ENCODE peak calls at places on chromosomes 3 and 15, in four cellular contexts. D, Y, C and M are unnamed samples.

GRCh38 chr15:100592898-100593297 is 9.1 kb downstream of the LINS1 start:
- DNase-seq in D (no peak), C (no peak), Y (no peak), M (no peak)

GRCh38 chr3:64625381-64625780 is 62.4 kb downstream of the ADAMTS9 start:
- DNase-seq in C (no peak), D (no peak), Y (no peak), M (no peak)

GRCh38 chr3:137163958-137164357 is 206.2 kb downstream of the IL20RB start:
- DNase-seq in C (no peak), Y (no peak), D (no peak), M (no peak)

GRCh38 chr3:168459229-168459784 is 363.6 kb upstream of the GOLIM4 start:
- DNase-seq in Y (no peak), D (no peak), C (no peak), M (no peak)

GRCh38 chr15:77083381-77084160 is 12.7 kb upstream of the TSPAN3 start:
- DNase-seq in C (no peak), Y (peak), D (peak), M (peak)

GRCh38 chr15:52924641-52925040 is 134.5 kb upstream of the ONECUT1 start:
- DNase-seq in Y (no peak), C (no peak), D (no peak), M (no peak)

GRCh38 chr3:55486857-55487375 is at the start of gene WNT5A:
- DNase-seq in D (no peak), C (no peak), Y (peak), M (no peak)

GRCh38 chr15:52557242-52557641 is 11.6 kb downstream of the ARPP19 start:
- DNase-seq in Y (no peak), C (no peak), D (no peak), M (no peak)

GRCh38 chr3:197302033-197302432 is 3.6 kb upstream of the DLG1 start:
- DNase-seq in Y (no peak), C (no peak), D (no peak), M (no peak)

GRCh38 chr3:171506743-171507319 is 46.6 kb upstream of the TNIK start:
- DNase-seq in D (no peak), C (no peak), Y (no peak), M (no peak)

GRCh38 chr15:62619105-62619504 is 423.4 kb upstream of the TPM1 start:
- DNase-seq in Y (no peak), D (no peak), C (no peak), M (no peak)

GRCh38 chr3:15255215-15255614 is 49.2 kb downstream of the CAPN7 start:
- DNase-seq in Y (no peak), C (no peak), D (no peak), M (no peak)

GRCh38 chr3:55458398-55458797 is 28.7 kb downstream of the WNT5A start:
- DNase-seq in Y (no peak), D (peak), C (no peak), M (no peak)

GRCh38 chr3:167700046-167700445 is 34.6 kb downstream of the PDCD10 start:
- DNase-seq in Y (no peak), C (no peak), D (no peak), M (no peak)

GRCh38 chr3:179069762-179070390 is 1.7 kb downstream of the ZMAT3 start:
- DNase-seq in D (no peak), C (no peak), Y (peak), M (no peak)

GRCh38 chr3:166864473-166865467 is 515.3 kb downstream of the ZBBX start:
- DNase-seq in Y (no peak), D (no peak), C (no peak), M (no peak)

GRCh38 chr15:85579957-85580694 is 199.7 kb downstream of the AKAP13 start:
- DNase-seq in C (no peak), D (no peak), Y (no peak), M (no peak)

GRCh38 chr3:139121513-139122220 is 77.0 kb upstream of the PRR23C start:
- DNase-seq in C (no peak), D (no peak), Y (no peak), M (no peak)

GRCh38 chr15:40054746-40055575 is 16.0 kb upstream of the SRP14 start:
- DNase-seq in Y (no peak), C (no peak), D (no peak), M (peak)

GRCh38 chr3:178097576-178097975 is 438.7 kb upstream of the KCNMB2 start:
- DNase-seq in C (no peak), D (no peak), Y (no peak), M (no peak)

GRCh38 chr15:74482661-74483060 is 21.7 kb upstream of the UBL7 start:
- DNase-seq in D (no peak), Y (peak), C (no peak), M (peak)

GRCh38 chr3:192727032-192727847 is at the start of gene FGF12:
- DNase-seq in C (no peak), D (peak), Y (peak), M (peak)

GRCh38 chr3:42698911-42699230 is 3.7 kb downstream of the HHATL start:
- DNase-seq in Y (no peak), D (peak), C (no peak), M (no peak)

GRCh38 chr3:62600033-62600432 is 226.7 kb upstream of the FEZF2 start:
- DNase-seq in C (no peak), Y (no peak), D (no peak), M (no peak)

GRCh38 chr3:169841171-169841570 is 28.5 kb upstream of the LRRC34 start:
- DNase-seq in C (no peak), D (no peak), Y (no peak), M (no peak)

GRCh38 chr3:149585401-149585726 is 72.5 kb downstream of the WWTR1 start:
- DNase-seq in D (no peak), Y (no peak), C (no peak), M (no peak)

GRCh38 chr15:86968244-86968643 is 888.6 kb downstream of the AGBL1 start:
- DNase-seq in C (no peak), D (no peak), Y (no peak), M (no peak)

GRCh38 chr3:177123820-177124219 is 73.5 kb downstream of the TBL1XR1 start:
- DNase-seq in Y (no peak), D (no peak), C (no peak), M (no peak)

GRCh38 chr3:74633021-74633420 is 18.6 kb upstream of the CNTN3 start:
- DNase-seq in D (no peak), C (no peak), Y (no peak), M (no peak)

GRCh38 chr15:67100808-67101581 is 35.6 kb downstream of the SMAD3 start:
- DNase-seq in D (no peak), Y (no peak), C (no peak), M (no peak)

GRCh38 chr3:147497301-147497700 is 88.1 kb downstream of the ZIC1 start:
- DNase-seq in C (no peak), D (no peak), Y (no peak), M (no peak)

GRCh38 chr3:46742992-46743391 is 25.3 kb upstream of the PRSS50 start:
- DNase-seq in Y (no peak), D (no peak), C (no peak), M (no peak)

GRCh38 chr15:91982401-91982800 is 128.9 kb downstream of the SLCO3A1 start:
- DNase-seq in D (no peak), Y (no peak), C (no peak), M (no peak)

GRCh38 chr15:78182821-78183220 is 33.7 kb downstream of the IDH3A start:
- DNase-seq in Y (no peak), C (no peak), D (no peak), M (no peak)

GRCh38 chr3:32200490-32200889 is 38.0 kb upstream of the CMTM8 start:
- DNase-seq in C (no peak), Y (no peak), D (no peak), M (no peak)

GRCh38 chr15:60651155-60651554 is 172.2 kb upstream of the ICE2 start:
- DNase-seq in Y (no peak), D (no peak), C (no peak), M (no peak)

GRCh38 chr3:9901967-9902366 is 681 bp upstream of the IL17RE start:
- DNase-seq in Y (no peak), C (no peak), D (no peak), M (no peak)

GRCh38 chr3:14265246-14265962 is 86.8 kb downstream of the LSM3 start:
- DNase-seq in Y (no peak), C (no peak), D (no peak), M (no peak)

GRCh38 chr3:159881828-159882309 is 106.8 kb upstream of the IL12A start:
- DNase-seq in D (no peak), C (no peak), Y (no peak), M (peak)

DNA sequence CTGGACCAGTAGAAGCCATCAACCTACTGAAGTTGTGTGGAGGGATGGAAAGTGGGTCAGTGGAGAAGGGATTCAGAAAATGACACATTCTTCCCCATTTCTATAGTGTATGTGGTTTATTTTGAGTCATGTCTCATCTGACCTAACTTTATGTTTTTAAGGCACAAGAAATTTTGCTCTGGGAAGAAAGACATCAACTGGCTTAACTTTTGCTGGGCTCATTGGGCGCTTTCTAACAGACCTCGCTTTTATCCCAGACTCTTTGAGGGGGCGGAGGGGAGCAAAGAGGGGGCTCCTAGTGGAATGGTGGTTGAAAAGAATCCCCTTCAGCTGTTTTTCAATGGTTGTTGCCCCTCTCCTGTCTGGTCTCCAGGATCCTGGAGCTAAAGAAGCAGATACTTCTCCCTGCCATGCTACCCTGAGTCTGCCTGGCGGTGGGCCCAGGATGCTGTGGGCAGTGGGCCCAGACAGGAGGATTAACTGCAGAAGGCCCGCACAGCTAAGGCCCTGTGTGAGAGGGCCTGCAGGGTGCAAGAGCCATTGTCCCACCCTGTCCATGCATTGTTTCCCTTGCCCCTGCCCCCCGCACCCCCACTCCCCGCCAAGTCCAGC is 14.5 kb downstream of the CSRNP1 start:
- DNase-seq in Y (no peak), D (no peak), C (no peak), M (no peak)
- TF ChIP-seq JUND in Y (no peak), D (no peak), C (no peak), M (no peak)

GRCh38 chr15:48145923-48146322 is 25.1 kb downstream of the SLC24A5 start:
- DNase-seq in D (no peak), Y (no peak), C (no peak), M (no peak)

GRCh38 chr15:48147358-48147757 is 26.6 kb downstream of the SLC24A5 start:
- DNase-seq in Y (no peak), C (no peak), D (no peak), M (no peak)

GRCh38 chr15:48143856-48144255 is 23.1 kb downstream of the SLC24A5 start:
- DNase-seq in Y (no peak), C (no peak), D (no peak), M (no peak)

GRCh38 chr15:48149858-48150257 is 28.2 kb downstream of the MYEF2 start:
- DNase-seq in D (no peak), Y (no peak), C (no peak), M (no peak)

GRCh38 chr15:48144889-48145288 is 24.1 kb downstream of the SLC24A5 start:
- DNase-seq in Y (no peak), C (no peak), D (no peak), M (no peak)
- TF ChIP-seq JUND in Y (no peak), C (no peak), D (no peak), M (no peak)

DNA sequence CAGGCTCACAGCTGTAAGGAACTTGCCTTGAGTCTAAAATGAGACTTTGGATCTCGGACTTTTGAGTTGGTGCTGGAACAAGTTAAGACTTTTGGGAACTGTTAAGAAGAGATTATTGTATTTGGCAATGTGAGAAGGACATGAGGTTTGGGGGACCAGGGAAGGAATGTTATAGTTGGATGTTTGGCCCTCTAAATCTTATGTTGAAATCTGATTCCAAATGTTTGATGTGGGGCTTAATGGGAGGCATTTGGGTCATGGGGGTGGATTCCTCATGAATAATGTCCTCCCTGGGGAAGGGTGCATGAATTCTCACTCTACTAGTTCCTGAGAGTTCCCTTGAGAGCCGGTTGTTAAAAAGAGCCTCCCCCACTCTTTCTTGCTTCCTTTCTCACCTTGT is 18.5 kb upstream of the CHCHD6 start:
- DNase-seq in D (no peak), Y (no peak), C (no peak), M (no peak)
- TF ChIP-seq JUND in D (no peak), Y (no peak), C (no peak), M (no peak)

GRCh38 chr15:68369931-68370767 is 61.8 kb downstream of the ITGA11 start:
- DNase-seq in C (no peak), Y (no peak), D (no peak), M (no peak)
- TF ChIP-seq JUND in C (no peak), Y (no peak), D (no peak), M (no peak)

GRCh38 chr15:42367041-42367440 is 7.7 kb downstream of the CAPN3 start:
- DNase-seq in C (no peak), D (no peak), Y (no peak), M (no peak)
- TF ChIP-seq JUND in C (no peak), D (no peak), Y (no peak), M (no peak)

DNA sequence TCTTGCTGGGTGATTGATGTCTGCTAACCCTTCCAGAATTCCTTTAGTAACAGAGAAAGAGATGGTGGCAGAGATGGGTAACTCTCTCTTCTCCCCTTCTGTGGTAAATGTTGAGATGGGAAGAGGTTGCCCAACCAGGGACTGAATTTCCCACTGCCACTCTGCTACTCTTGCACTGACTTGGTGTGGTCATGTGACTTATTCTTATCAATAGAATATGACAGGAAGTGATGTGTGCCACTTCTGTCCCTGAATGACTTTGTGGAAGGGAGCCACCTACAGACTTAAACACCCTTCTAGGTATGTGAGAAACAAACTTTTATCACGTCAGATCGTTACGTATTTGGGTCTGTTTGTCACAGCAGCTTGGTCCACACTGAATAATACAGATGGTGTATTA is 132.9 kb downstream of the ZNF621 start:
- DNase-seq in C (no peak), D (no peak), Y (no peak), M (no peak)
- TF ChIP-seq JUND in C (no peak), D (no peak), Y (no peak), M (no peak)

GRCh38 chr3:132637590-132637989 is 22.0 kb downstream of the ACAD11 start:
- DNase-seq in C (no peak), D (no peak), Y (no peak), M (no peak)
- TF ChIP-seq JUND in C (no peak), D (no peak), Y (peak), M (no peak)

GRCh38 chr3:173744479-173744878 is 346.9 kb downstream of the NLGN1 start:
- DNase-seq in D (no peak), C (no peak), Y (no peak), M (no peak)
- TF ChIP-seq JUND in D (no peak), C (no peak), Y (no peak), M (no peak)